ENCODE peak calls at places on chromosomes 2 and 18, in ten cellular contexts. M is brain microvascular endothelial cell, X is AG04449, P is A549, W is psoas muscle, E is right atrium auricular region, I is pancreas, J is B cell, N is astrocyte of the spinal cord, Z is GM20000. Y is an unnamed sample.

GRCh38 chr2:74205586-74205985 is 7.2 kb downstream of the MTHFD2 start:
- DNase-seq in M (no peak), Z (no peak), P (no peak), I (no peak), N (no peak), W (no peak), J (no peak), E (no peak), X (no peak), Y (no peak)

GRCh38 chr2:148781544-148781943 is 93.5 kb upstream of the KIF5C start:
- DNase-seq in M (no peak), E (no peak), Z (no peak), I (no peak), J (no peak), N (no peak), W (no peak), X (no peak), P (no peak), Y (no peak)

GRCh38 chr2:48531141-48531648 is 1.2 kb downstream of the STON1 start:
- DNase-seq in E (no peak), X (peak; percentile 65), Z (no peak), N (peak; percentile 91), W (no peak), I (no peak), P (no peak), J (no peak), M (peak; percentile 72), Y (peak; percentile 92)

GRCh38 chr2:2271471-2271941 is 59.6 kb downstream of the MYT1L start:
- DNase-seq in E (no peak), J (no peak), Z (no peak), N (peak; percentile 22), I (no peak), M (no peak), X (no peak), P (no peak), W (no peak), Y (no peak)

GRCh38 chr2:179263015-179263414 is 1.6 kb downstream of the SESTD1 start:
- DNase-seq in Z (no peak), J (no peak), I (no peak), P (no peak), X (no peak), M (no peak), E (no peak), N (peak; percentile 54), W (no peak), Y (peak; percentile 46)

GRCh38 chr18:22282311-22283235 is 113.2 kb downstream of the GATA6 start:
- DNase-seq in M (peak; percentile 92), N (peak; percentile 96), W (no peak), E (no peak), Z (no peak), P (peak; percentile 72), X (peak; percentile 21), I (no peak), J (no peak), Y (peak; percentile 86)

GRCh38 chr2:231425811-231426703 is 30.5 kb downstream of the B3GNT7 start:
- DNase-seq in J (no peak), E (no peak), P (no peak), W (no peak), Z (no peak), I (no peak), X (no peak), N (no peak), M (no peak), Y (no peak)

GRCh38 chr2:79630060-79630459 is 117.2 kb downstream of the CTNNA2 start:
- DNase-seq in N (peak; percentile 30), I (no peak), Z (no peak), M (no peak), W (no peak), X (no peak), P (peak; percentile 2), J (no peak), E (no peak), Y (no peak)

GRCh38 chr2:72883356-72883962 is 3.7 kb upstream of the SPR start:
- DNase-seq in Z (peak; percentile 54), M (peak; percentile 57), X (no peak), J (no peak), I (no peak), E (no peak), N (peak; percentile 49), W (no peak), P (peak; percentile 44), Y (no peak)

GRCh38 chr2:86174445-86174844 is 20.8 kb downstream of the IMMT start:
- DNase-seq in P (no peak), I (no peak), W (no peak), Z (no peak), N (no peak), X (no peak), E (no peak), J (no peak), M (no peak), Y (no peak)

DNA sequence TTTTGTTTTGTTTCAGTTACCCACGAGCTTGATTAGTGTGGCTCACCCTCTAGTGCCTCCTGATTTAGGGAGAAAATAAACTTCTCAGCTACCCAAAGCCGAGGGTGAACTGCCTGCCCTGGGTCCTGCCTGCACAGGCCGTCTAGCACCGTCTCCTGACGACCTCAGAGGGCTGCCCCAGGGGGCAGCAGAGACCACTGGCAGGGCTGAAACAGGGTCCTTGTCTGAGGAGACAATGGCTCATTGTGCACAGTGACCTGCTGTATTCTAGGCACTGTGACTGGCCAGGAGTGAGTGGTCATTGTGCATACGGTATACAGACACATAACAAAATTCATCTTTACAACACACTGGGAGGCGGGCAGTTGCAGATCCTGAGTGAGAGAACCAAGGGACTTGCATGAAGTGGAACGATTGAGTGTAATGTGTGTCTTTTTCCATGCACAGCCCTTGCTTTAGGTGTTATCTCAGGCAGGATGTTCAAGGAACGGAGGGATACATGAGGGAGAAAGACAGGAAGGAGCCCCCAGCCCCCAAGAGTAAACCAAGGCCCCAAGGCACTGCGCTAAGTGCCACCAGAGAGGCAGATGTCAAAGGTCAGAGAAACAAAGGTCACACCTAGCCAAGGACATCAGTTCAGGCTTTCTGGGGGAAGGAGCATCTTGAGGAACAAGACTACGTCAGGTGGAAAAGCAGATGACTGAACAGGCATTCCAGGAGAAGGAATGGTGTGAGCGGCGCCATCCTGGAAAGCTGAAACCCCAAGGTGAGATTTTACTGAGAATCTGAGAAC is 421.3 kb downstream of the LPIN1 start:
- DNase-seq in I (no peak), Z (no peak), P (no peak), W (no peak), X (no peak), N (no peak), M (no peak), E (no peak), J (no peak), Y (no peak)
- TF ChIP-seq CTCF in I (no peak), Z (no peak), P (no peak), W (no peak), X (no peak), N (no peak), M (peak; percentile 24), E (no peak), J (no peak), Y (peak; percentile 55)

GRCh38 chr2:191756753-191757152 is 78.8 kb downstream of the NABP1 start:
- DNase-seq in X (no peak), E (no peak), N (no peak), Z (no peak), P (no peak), I (no peak), W (no peak), M (no peak), J (no peak), Y (no peak)

GRCh38 chr2:191757256-191757655 is 79.3 kb downstream of the NABP1 start:
- DNase-seq in J (no peak), M (no peak), E (no peak), Z (no peak), N (no peak), I (no peak), W (no peak), P (no peak), X (no peak), Y (no peak)

GRCh38 chr2:191759650-191760049 is 81.7 kb downstream of the NABP1 start:
- DNase-seq in W (no peak), E (no peak), N (no peak), X (no peak), Z (no peak), I (no peak), J (no peak), P (no peak), M (no peak), Y (no peak)

GRCh38 chr2:191759200-191759507 is 81.2 kb downstream of the NABP1 start:
- DNase-seq in J (no peak), P (no peak), N (no peak), I (no peak), X (no peak), W (no peak), M (no peak), E (no peak), Z (no peak), Y (no peak)

GRCh38 chr2:191758420-191759199 is 80.7 kb downstream of the NABP1 start:
- DNase-seq in I (no peak), M (peak; percentile 54), P (peak; percentile 87), J (peak; percentile 79), X (no peak), W (no peak), N (peak; percentile 32), E (no peak), Z (peak; percentile 87), Y (no peak)
- TF ChIP-seq CTCF in I (no peak), M (peak; percentile 89), P (peak; percentile 77), J (peak; percentile 84), X (peak; percentile 67), W (peak; percentile 33), N (peak; percentile 66), E (no peak), Z (peak; percentile 74), Y (peak; percentile 73)

DNA sequence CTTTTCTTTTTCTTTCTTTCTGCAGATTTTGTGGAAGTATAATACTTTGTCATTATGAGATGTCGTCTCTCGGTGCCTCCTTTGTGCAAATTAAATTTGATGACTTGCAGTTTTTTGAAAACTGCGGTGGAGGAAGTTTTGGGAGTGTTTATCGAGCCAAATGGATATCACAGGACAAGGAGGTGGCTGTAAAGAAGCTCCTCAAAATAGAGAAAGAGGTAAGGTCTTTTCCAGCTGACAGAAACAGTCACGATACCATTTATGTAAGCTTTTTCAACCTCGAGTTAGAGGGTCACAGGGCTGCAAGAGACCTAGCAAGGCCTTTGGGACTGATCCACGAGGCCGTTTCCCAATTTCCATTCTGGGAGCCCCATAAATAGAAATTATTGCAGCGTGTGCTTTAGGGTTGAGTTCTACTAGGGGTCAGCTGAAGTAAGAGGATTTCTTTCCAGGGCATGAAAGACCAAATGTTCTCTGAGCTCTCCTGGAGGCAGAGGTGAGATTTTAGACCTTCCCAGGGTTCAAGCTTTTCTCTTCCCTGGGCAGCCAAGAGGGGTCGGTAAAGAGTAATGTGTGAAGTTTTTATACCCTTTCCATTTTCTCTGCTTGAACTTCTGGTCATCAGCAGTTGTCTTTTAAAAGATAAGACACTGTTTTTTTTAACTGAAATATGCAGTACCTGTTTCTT is 15.5 kb downstream of the MAP3K20 start:
- DNase-seq in X (no peak), I (no peak), W (peak; percentile 71), E (no peak), P (no peak), N (no peak), J (no peak), M (no peak), Z (no peak), Y (no peak)
- TF ChIP-seq CTCF in X (no peak), I (no peak), W (peak; percentile 57), E (no peak), P (peak; percentile 33), N (peak; percentile 35), J (no peak), M (peak; percentile 61), Z (no peak), Y (peak; percentile 63)

DNA sequence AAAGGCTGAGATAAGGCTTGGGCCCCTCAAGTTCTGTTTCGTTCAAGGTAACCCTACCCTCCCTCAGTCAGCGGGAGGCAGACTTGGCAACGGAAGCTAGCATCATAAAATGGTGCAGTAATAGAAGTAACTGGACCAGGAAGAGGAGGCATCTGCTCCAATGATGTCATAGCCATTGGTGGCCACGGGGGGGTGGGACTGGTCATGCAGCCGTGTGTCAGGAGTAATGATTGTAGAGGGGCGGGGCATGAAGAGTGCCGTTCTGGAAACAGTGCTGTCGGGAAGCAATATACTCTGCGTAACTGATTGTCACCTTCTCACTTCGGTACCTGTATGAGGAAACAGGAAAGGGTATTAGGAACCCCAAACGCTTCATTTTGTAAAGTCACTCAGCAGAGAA is 6.9 kb upstream of the POLR2D start:
- DNase-seq in Z (no peak), I (no peak), N (no peak), W (peak; percentile 64), P (peak; percentile 57), M (no peak), X (no peak), E (no peak), J (no peak), Y (no peak)
- TF ChIP-seq CTCF in Z (peak; percentile 4), I (no peak), N (no peak), W (no peak), P (no peak), M (peak; percentile 14), X (no peak), E (no peak), J (no peak), Y (no peak)

Y was measured in retinal pigment epithelial cell.